ENCODE peak calls at places on chromosome 9, in eight cellular contexts. Y is dermis blood vessel endothelial cell; K is GOT3; L is NAMALWA; I is PC-3; V is activated CD4-positive, alpha-beta T cell treated with anti-CD3 and anti-CD28 coated beads, Interleukin-2, amount 50 U/mL, for 1 hour; D is brain microvascular endothelial cell; E is activated naive CD4-positive, alpha-beta T cell treated with Interleukin-2 at 50 U/mL for 16 hours. U is an unnamed sample.

GRCh38 chr9:109976328-109976702 is 196.3 kb downstream of the PALM2AKAP2 start:
- DNase-seq in Y (no peak), K (no peak), L (no peak), I (no peak), V (no peak), D (no peak), E (no peak), U (no peak)

GRCh38 chr9:90060256-90060655 is 455.4 kb downstream of the GADD45G start:
- DNase-seq in Y (no peak), K (no peak), L (no peak), I (no peak), V (no peak), D (no peak), E (no peak), U (peak; percentile 3)

GRCh38 chr9:37617837-37618236 is 25.4 kb upstream of the TOMM5 start:
- DNase-seq in Y (no peak), K (no peak), L (no peak), I (peak; percentile 28), V (no peak), D (peak; percentile 0), E (no peak), U (no peak)

GRCh38 chr9:78682206-78682605 is 385.3 kb downstream of the PSAT1 start:
- DNase-seq in Y (no peak), K (no peak), L (peak; percentile 8), I (no peak), V (no peak), D (no peak), E (no peak), U (no peak)

GRCh38 chr9:133199648-133200321 is 9.3 kb downstream of the OBP2B start:
- DNase-seq in Y (no peak), K (no peak), L (no peak), I (no peak), V (peak; percentile 14), D (no peak), E (peak; percentile 11), U (peak; percentile 13)

GRCh38 chr9:77897292-77897691 is 134.3 kb downstream of the GNAQ start:
- DNase-seq in Y (peak; percentile 40), K (no peak), L (peak; percentile 28), I (peak; percentile 8), V (no peak), D (peak; percentile 6), E (no peak), U (no peak)

GRCh38 chr9:106799146-106799545 is 63.8 kb upstream of the ZNF462 start:
- DNase-seq in Y (peak; percentile 89), K (no peak), L (no peak), I (peak; percentile 71), V (no peak), D (peak; percentile 82), E (no peak), U (no peak)

GRCh38 chr9:92631452-92632211 is 38.3 kb downstream of the IPPK start:
- DNase-seq in Y (no peak), K (no peak), L (no peak), I (no peak), V (no peak), D (no peak), E (no peak), U (peak; percentile 49)

GRCh38 chr9:78115073-78115472 is 83.5 kb upstream of the GNAQ start:
- DNase-seq in Y (peak; percentile 23), K (no peak), L (peak; percentile 64), I (peak; percentile 16), V (no peak), D (no peak), E (no peak), U (no peak)

GRCh38 chr9:103397868-103398600 is 402.9 kb downstream of the CYLC2 start:
- DNase-seq in Y (peak; percentile 29), K (no peak), L (peak; percentile 58), I (peak; percentile 45), V (peak; percentile 7), D (peak; percentile 76), E (peak; percentile 4), U (peak; percentile 6)

U was measured in T-helper 2 cell treated with Interferon-gamma antibody and Interleukin-4, amounts not matched to agents 5 μg/mL and 100 μg/mL, for 36 hours.